ENCODE peak calls at places on chromosomes 4 and X, in nine cellular contexts. S, G, V, W, R, L, F, N and P are unnamed samples.

GRCh38 chrX:131762802-131763234 is 218.9 kb downstream of the OR13H1 start:
- DNase-seq in S (peak), G (peak), V (no peak), W (peak), R (no peak), L (no peak), F (peak), N (peak), P (no peak)

GRCh38 chr4:168630445-168631187 is 133.8 kb downstream of the PALLD start:
- DNase-seq in S (peak), G (peak), V (no peak), W (peak), R (no peak), L (peak), F (no peak), N (no peak), P (no peak)

GRCh38 chr4:40152642-40153041 is 44.2 kb upstream of the RHOH start:
- DNase-seq in S (no peak), G (no peak), V (no peak), W (no peak), R (no peak), L (no peak), F (no peak), N (no peak), P (no peak)

GRCh38 chr4:173434226-173434625 is 35.3 kb upstream of the SCRG1 start:
- DNase-seq in S (no peak), G (no peak), V (no peak), W (no peak), R (no peak), L (no peak), F (no peak), N (no peak), P (no peak)

GRCh38 chrX:53263597-53264094 is 17.7 kb downstream of the IQSEC2 start:
- DNase-seq in S (peak), G (peak), V (no peak), W (peak), R (no peak), L (peak), F (no peak), N (no peak), P (peak)

GRCh38 chrX:109954333-109954732 is 48.6 kb upstream of the TMEM164 start:
- DNase-seq in S (peak), G (peak), V (no peak), W (peak), R (no peak), L (no peak), F (no peak), N (no peak), P (peak)

GRCh38 chr4:26031704-26032103 is 117.7 kb downstream of the SMIM20 start:
- DNase-seq in S (no peak), G (peak), V (no peak), W (no peak), R (no peak), L (no peak), F (peak), N (no peak), P (no peak)

GRCh38 chr4:83484500-83485431 is at the start of gene ABRAXAS1:
- DNase-seq in S (peak), G (peak), V (peak), W (peak), R (no peak), L (peak), F (peak), N (peak), P (peak)

GRCh38 chrX:14032383-14032782 is 2.7 kb upstream of the GEMIN8 start:
- DNase-seq in S (peak), G (peak), V (no peak), W (peak), R (no peak), L (no peak), F (peak), N (no peak), P (peak)

DNA sequence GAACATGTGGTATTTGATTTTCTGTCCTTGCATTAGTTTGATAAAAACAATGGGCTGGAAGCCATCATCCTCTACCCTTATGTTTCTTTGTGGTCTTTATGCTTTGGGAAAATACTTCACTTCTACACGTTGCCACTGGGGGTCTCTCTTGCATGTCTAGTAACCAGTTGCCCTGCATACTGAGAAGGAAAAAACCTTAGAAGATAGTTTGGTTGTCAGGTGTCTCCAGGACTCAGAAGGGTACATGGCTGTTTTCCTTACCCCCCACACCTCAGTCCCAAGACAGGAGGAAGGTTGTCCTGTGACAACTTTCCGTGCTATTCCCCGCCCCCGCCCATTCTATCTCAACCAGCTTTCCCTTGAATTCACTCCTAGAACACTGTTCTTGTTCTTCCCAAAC is 62.1 kb upstream of the LANCL3 start:
- DNase-seq in S (no peak), G (peak), V (no peak), W (peak), R (no peak), L (no peak), F (no peak), N (no peak), P (peak)
- TF ChIP-seq CTCF in S (peak), G (peak), V (peak), W (peak), R (no peak), L (no peak), F (peak), N (peak), P (peak)

GRCh38 chr4:76569695-76570094 is 134.7 kb downstream of the SHROOM3 start:
- DNase-seq in S (no peak), G (no peak), V (no peak), W (no peak), R (no peak), L (no peak), F (no peak), N (no peak), P (no peak)
- H3K4me3 ChIP-seq in S (no peak), G (no peak), V (no peak), W (no peak), R (no peak), L (no peak), F (no peak), N (no peak), P (no peak)

DNA sequence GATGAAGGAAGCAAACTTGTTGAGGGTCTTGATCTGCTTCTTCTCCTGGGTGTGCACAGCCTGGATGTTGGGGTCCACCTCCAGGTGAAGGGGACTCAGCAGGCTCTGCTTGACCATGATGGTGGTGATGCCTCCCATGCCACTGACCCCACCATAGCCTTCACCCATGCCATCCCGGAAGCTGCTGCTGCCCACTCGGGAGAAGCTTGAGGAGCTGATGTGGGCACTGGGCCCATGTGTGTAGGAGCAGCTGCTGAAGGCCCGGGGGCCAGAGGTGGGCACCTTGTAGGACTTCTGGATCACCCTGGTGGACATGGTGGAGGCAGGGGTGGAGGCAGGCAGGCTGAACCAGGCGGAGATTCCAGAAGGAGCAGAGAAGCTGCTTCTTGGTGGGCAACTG is 432.7 kb upstream of the DIPK2B start:
- DNase-seq in S (no peak), G (no peak), V (no peak), W (no peak), R (no peak), L (no peak), F (no peak), N (no peak), P (no peak)
- TF ChIP-seq CTCF in S (no peak), G (no peak), V (no peak), W (no peak), R (no peak), L (no peak), F (no peak), N (no peak), P (no peak)

DNA sequence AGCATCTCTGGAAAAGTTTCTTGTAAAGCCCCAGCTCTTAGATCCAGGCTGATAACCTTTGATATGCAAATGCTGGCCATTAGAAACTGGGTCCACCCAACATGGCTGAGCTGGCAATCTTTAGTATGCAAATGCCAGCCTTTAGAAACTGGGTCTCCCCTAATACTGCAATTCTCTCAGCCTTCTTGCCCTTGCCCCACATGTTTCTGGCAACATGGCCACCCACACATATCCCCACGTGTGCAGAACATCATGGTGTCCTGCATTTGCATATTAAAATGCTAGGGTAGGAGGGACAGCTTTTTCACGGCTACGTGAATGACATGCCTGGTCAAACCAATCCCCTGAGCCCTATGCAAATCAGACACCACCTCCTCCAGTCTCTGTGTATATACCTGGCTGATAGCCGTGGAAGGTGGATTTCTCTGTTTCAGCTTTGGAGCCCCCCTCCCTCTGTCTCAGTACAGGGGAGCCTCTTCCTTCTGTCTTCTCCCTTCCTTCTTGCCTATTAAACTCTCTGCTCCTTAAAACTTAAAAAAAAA is 344.0 kb upstream of the NWD2 start:
- DNase-seq in S (no peak), G (no peak), V (no peak), W (no peak), R (no peak), L (no peak), F (no peak), N (no peak), P (no peak)
- H3K4me3 ChIP-seq in S (no peak), G (no peak), V (no peak), W (no peak), R (no peak), L (no peak), F (no peak), N (no peak), P (no peak)

GRCh38 chrX:10401239-10401638 is 219.1 kb downstream of the MID1 start:
- DNase-seq in S (no peak), G (peak), V (no peak), W (no peak), R (no peak), L (no peak), F (no peak), N (no peak), P (no peak)
- TF ChIP-seq CTCF in S (no peak), G (peak), V (no peak), W (peak), R (no peak), L (no peak), F (no peak), N (peak), P (peak)

GRCh38 chr4:6493668-6494304 is 21.4 kb upstream of the PPP2R2C start:
- DNase-seq in S (peak), G (peak), V (no peak), W (peak), R (peak), L (no peak), F (peak), N (no peak), P (peak)
- H3K4me3 ChIP-seq in S (no peak), G (peak), V (no peak), W (no peak), R (no peak), L (no peak), F (no peak), N (no peak), P (no peak)